ENCODE peak calls at places on chromosome 19, in four cellular contexts. H, C, M and N are unnamed samples.

GRCh38 chr19:40542197-40542859 is 34.3 kb upstream of the SHKBP1 start:
- ATAC-seq in H (peak), C (no peak), M (no peak), N (peak)

GRCh38 chr19:16951529-16951928 is 62.7 kb downstream of the F2RL3 start:
- ATAC-seq in H (no peak), C (no peak), M (no peak), N (no peak)

GRCh38 chr19:13888281-13888680 is 11.3 kb downstream of the NANOS3 start:
- ATAC-seq in H (no peak), C (no peak), M (no peak), N (no peak)

GRCh38 chr19:46926201-46927071 is 65.6 kb downstream of the ARHGAP35 start:
- ATAC-seq in H (peak), C (peak), M (no peak), N (no peak)

GRCh38 chr19:11708457-11708856 is 30.3 kb downstream of the ZNF823 start:
- ATAC-seq in H (no peak), C (no peak), M (no peak), N (no peak)

GRCh38 chr19:12913871-12914690 is 5.0 kb downstream of the SYCE2 start:
- ATAC-seq in H (no peak), C (peak), M (no peak), N (no peak)

GRCh38 chr19:18796239-18796638 is 5.1 kb upstream of the COMP start:
- ATAC-seq in H (no peak), C (no peak), M (no peak), N (no peak)

GRCh38 chr19:30443531-30444252 is 71.5 kb downstream of the ZNF536 start:
- ATAC-seq in H (no peak), C (no peak), M (no peak), N (no peak)

GRCh38 chr19:1231729-1232128 is 6.1 kb downstream of the CBARP start:
- ATAC-seq in H (no peak), C (no peak), M (peak), N (no peak)

GRCh38 chr19:42270346-42271044 is 1.4 kb downstream of the CIC start:
- ATAC-seq in H (no peak), C (no peak), M (no peak), N (no peak)

GRCh38 chr19:45170146-45171106 is 7.6 kb downstream of the TRAPPC6A start:
- ATAC-seq in H (no peak), C (peak), M (no peak), N (no peak)

GRCh38 chr19:8158411-8159074 is 9.2 kb upstream of the FBN3 start:
- ATAC-seq in H (peak), C (peak), M (peak), N (peak)

GRCh38 chr19:1265611-1266115 is 3.5 kb upstream of the CIRBP start:
- ATAC-seq in H (peak), C (no peak), M (peak), N (peak)

GRCh38 chr19:4669723-4670480 is at the start of gene MYDGF:
- ATAC-seq in H (peak), C (peak), M (peak), N (peak)

GRCh38 chr19:17843428-17843827 is 4.4 kb downstream of the JAK3 start:
- ATAC-seq in H (no peak), C (no peak), M (no peak), N (no peak)

GRCh38 chr19:8965887-8966286 is 44.3 kb downstream of the MUC16 start:
- ATAC-seq in H (no peak), C (no peak), M (no peak), N (no peak)

GRCh38 chr19:49579947-49580263 is 451 bp downstream of the NOSIP start:
- ATAC-seq in H (no peak), C (peak), M (peak), N (peak)

GRCh38 chr19:33255781-33256180 is 30.1 kb upstream of the SLC7A10 start:
- ATAC-seq in H (no peak), C (no peak), M (no peak), N (no peak)

GRCh38 chr19:47357788-47358680 is 8.9 kb downstream of the DHX34 start:
- ATAC-seq in H (peak), C (peak), M (peak), N (no peak)

GRCh38 chr19:5787554-5788182 is 3.1 kb upstream of the PRR22 start:
- ATAC-seq in H (no peak), C (no peak), M (no peak), N (no peak)

GRCh38 chr19:18023596-18024212 is 15.7 kb downstream of the ARRDC2 start:
- ATAC-seq in H (peak), C (peak), M (no peak), N (no peak)

GRCh38 chr19:10887616-10888367 is 16.4 kb downstream of the CARM1 start:
- ATAC-seq in H (no peak), C (no peak), M (no peak), N (peak)

GRCh38 chr19:38686530-38686888 is 39.1 kb downstream of the ACTN4 start:
- ATAC-seq in H (no peak), C (peak), M (no peak), N (no peak)

GRCh38 chr19:42469311-42470239 is 26.8 kb upstream of the CXCL17 start:
- ATAC-seq in H (no peak), C (no peak), M (no peak), N (no peak)

GRCh38 chr19:37695144-37695899 is 24.2 kb downstream of the ZNF607 start:
- ATAC-seq in H (no peak), C (no peak), M (no peak), N (no peak)

GRCh38 chr19:30676990-30677679 is 305.0 kb downstream of the ZNF536 start:
- ATAC-seq in H (peak), C (no peak), M (no peak), N (no peak)

GRCh38 chr19:34555447-34555846 is 73.9 kb downstream of the WTIP start:
- ATAC-seq in H (no peak), C (peak), M (peak), N (peak)

GRCh38 chr19:10137751-10138682 is 18.3 kb upstream of the EIF3G start:
- ATAC-seq in H (no peak), C (no peak), M (no peak), N (peak)

GRCh38 chr19:15575406-15575805 is 39.6 kb upstream of the CYP4F8 start:
- ATAC-seq in H (no peak), C (no peak), M (no peak), N (no peak)

GRCh38 chr19:7722231-7722651 is 9.7 kb downstream of the CLEC4G start:
- ATAC-seq in H (no peak), C (no peak), M (no peak), N (no peak)

GRCh38 chr19:50432221-50432626 is 468 bp upstream of the MYBPC2 start:
- ATAC-seq in H (no peak), C (peak), M (peak), N (peak)

GRCh38 chr19:48596679-48597465 is 9.7 kb upstream of the SPACA4 start:
- ATAC-seq in H (no peak), C (no peak), M (no peak), N (no peak)

GRCh38 chr19:18802354-18802753 is 11.2 kb upstream of the COMP start:
- ATAC-seq in H (no peak), C (peak), M (no peak), N (no peak)

GRCh38 chr19:12737666-12738351 is 512 bp downstream of the GET3 start:
- ATAC-seq in H (no peak), C (no peak), M (peak), N (peak)

GRCh38 chr19:3350014-3350663 is 16.2 kb upstream of the NFIC start:
- ATAC-seq in H (no peak), C (no peak), M (no peak), N (no peak)

GRCh38 chr19:13373599-13373998 is 132.7 kb downstream of the CACNA1A start:
- ATAC-seq in H (no peak), C (no peak), M (peak), N (no peak)

GRCh38 chr19:18795540-18795939 is 4.4 kb upstream of the COMP start:
- ATAC-seq in H (peak), C (peak), M (no peak), N (peak)

GRCh38 chr19:7845390-7846179 is 15.6 kb downstream of the EVI5L start:
- ATAC-seq in H (no peak), C (no peak), M (no peak), N (no peak)